ENCODE peak calls at places on chromosome 2, in nine cellular contexts. Z is activated effector memory CD4-positive, alpha-beta T cell treated with Interleukin-2 at 50 U/mL for 16 hours; C is NCI-H510A treated with DMSO at 0.1 percent for 48 hours; Y is pons; U is C1 segment of cervical spinal cord; B is nephron progenitor cell; X is HCEC 1CT; L is HEK293T; D is activated CD4-positive, alpha-beta T cell treated with anti-CD3 and anti-CD28 coated beads, Interleukin-2, amount 50 U/mL, for 48 hours. I is an unnamed sample.

GRCh38 chr2:84378960-84379359 is 80.1 kb downstream of the SUCLG1 start:
- DNase-seq in U (no peak), B (no peak), Y (no peak), L (no peak), X (no peak), D (no peak), C (no peak), Z (no peak), I (no peak)

GRCh38 chr2:85089464-85090072 is 43.6 kb upstream of the TCF7L1 start:
- DNase-seq in Y (no peak), C (no peak), L (no peak), Z (no peak), U (no peak), D (no peak), B (no peak), X (no peak), I (no peak)

GRCh38 chr2:168849610-168850009 is 40.6 kb downstream of the SPC25 start:
- DNase-seq in C (no peak), U (no peak), Y (no peak), X (peak; percentile 16), B (no peak), L (peak; percentile 21), Z (no peak), D (no peak), I (no peak)

GRCh38 chr2:241372376-241372992 is 16.4 kb downstream of the FARP2 start:
- DNase-seq in Y (peak; percentile 80), Z (no peak), X (no peak), C (peak; percentile 33), U (no peak), L (no peak), B (no peak), D (no peak), I (no peak)

GRCh38 chr2:84152471-84152870 is 306.6 kb downstream of the SUCLG1 start:
- DNase-seq in X (no peak), B (no peak), U (no peak), Y (no peak), L (no peak), C (no peak), D (no peak), Z (no peak), I (no peak)

GRCh38 chr2:185970148-185970852 is 231.7 kb downstream of the FSIP2 start:
- DNase-seq in Z (no peak), B (no peak), C (no peak), U (no peak), L (no peak), Y (no peak), D (no peak), X (peak; percentile 70), I (no peak)

GRCh38 chr2:218270721-218271486 is 585 bp downstream of the PNKD start:
- DNase-seq in Z (no peak), Y (peak; percentile 37), U (no peak), D (peak; percentile 24), B (no peak), X (no peak), L (no peak), C (no peak), I (no peak)

GRCh38 chr2:108271691-108272253 is 16.9 kb upstream of the SULT1C2 start:
- DNase-seq in C (no peak), L (no peak), X (peak; percentile 82), U (no peak), B (no peak), Y (no peak), D (no peak), Z (no peak), I (no peak)

GRCh38 chr2:109295070-109295780 is 166.2 kb downstream of the SH3RF3 start:
- DNase-seq in U (no peak), Z (no peak), D (no peak), B (no peak), L (no peak), Y (no peak), C (no peak), X (no peak), I (no peak)

GRCh38 chr2:162297925-162298552 is 20.4 kb downstream of the IFIH1 start:
- DNase-seq in Y (peak; percentile 94), L (peak; percentile 35), B (peak; percentile 65), C (peak; percentile 56), X (peak; percentile 69), D (peak; percentile 50), Z (no peak), U (no peak), I (peak; percentile 6)

GRCh38 chr2:55885129-55885943 is 38.2 kb downstream of the EFEMP1 start:
- DNase-seq in Y (no peak), D (no peak), X (peak; percentile 94), Z (no peak), C (no peak), B (no peak), U (no peak), L (no peak), I (no peak)

GRCh38 chr2:60560734-60561649 is 7.5 kb upstream of the BCL11A start:
- DNase-seq in U (no peak), Z (no peak), Y (peak; percentile 44), C (peak; percentile 55), D (no peak), L (no peak), B (no peak), X (no peak), I (no peak)

GRCh38 chr2:174787485-174788205 is 23.4 kb upstream of the CHRNA1 start:
- DNase-seq in Z (no peak), U (no peak), B (no peak), X (peak; percentile 99), D (no peak), C (no peak), L (no peak), Y (no peak), I (no peak)

GRCh38 chr2:68936889-68937288 is 15.8 kb downstream of the GKN2 start:
- DNase-seq in D (no peak), L (no peak), U (no peak), Z (no peak), C (no peak), Y (no peak), B (no peak), X (no peak), I (no peak)

GRCh38 chr2:127722807-127723206 is 21.5 kb downstream of the SFT2D3 start:
- DNase-seq in C (no peak), B (no peak), Z (no peak), D (no peak), U (no peak), L (no peak), Y (no peak), X (no peak), I (no peak)

GRCh38 chr2:192741889-192742288 is 547.2 kb upstream of the TMEFF2 start:
- DNase-seq in Z (no peak), Y (no peak), C (no peak), U (no peak), B (no peak), D (no peak), L (peak; percentile 6), X (peak; percentile 34), I (no peak)

GRCh38 chr2:125582521-125582920 is 1073.4 kb upstream of the GYPC start:
- DNase-seq in Y (no peak), Z (no peak), L (no peak), B (no peak), C (no peak), U (no peak), D (no peak), X (no peak), I (no peak)

GRCh38 chr2:46387886-46388515 is 90.8 kb downstream of the EPAS1 start:
- DNase-seq in B (no peak), Y (peak; percentile 97), U (peak; percentile 51), C (no peak), Z (no peak), L (no peak), X (no peak), D (no peak), I (peak; percentile 46)

GRCh38 chr2:85394256-85394655 is 15.9 kb downstream of the CAPG start:
- DNase-seq in X (no peak), Y (peak; percentile 93), C (peak; percentile 77), B (no peak), U (peak; percentile 56), L (no peak), D (no peak), Z (no peak), I (peak; percentile 41)

GRCh38 chr2:66236067-66236705 is 198.7 kb upstream of the MEIS1 start:
- DNase-seq in Y (no peak), B (no peak), L (no peak), Z (no peak), C (no peak), X (no peak), D (no peak), U (no peak), I (no peak)

GRCh38 chr2:229620759-229621158 is 93.6 kb downstream of the DNER start:
- DNase-seq in C (no peak), Y (no peak), Z (no peak), D (no peak), U (no peak), L (no peak), X (no peak), B (no peak), I (no peak)

GRCh38 chr2:8658064-8658862 is 23.6 kb upstream of the ID2 start:
- DNase-seq in Y (no peak), L (no peak), B (no peak), C (no peak), D (no peak), X (no peak), U (no peak), Z (no peak), I (no peak)

GRCh38 chr2:120440521-120441350 is 94.8 kb downstream of the INHBB start:
- DNase-seq in Z (no peak), B (no peak), C (no peak), X (no peak), D (no peak), L (no peak), Y (no peak), U (no peak), I (no peak)

GRCh38 chr2:220437938-220438337 is 810.5 kb downstream of the SLC4A3 start:
- DNase-seq in Z (no peak), B (no peak), C (no peak), D (no peak), X (no peak), Y (no peak), L (no peak), U (no peak), I (no peak)

GRCh38 chr2:231926761-231927565 is 767 bp upstream of the NPPC start:
- DNase-seq in L (no peak), Y (peak; percentile 15), B (peak; percentile 31), Z (no peak), C (peak; percentile 81), U (no peak), X (no peak), D (peak; percentile 49), I (peak; percentile 33)

GRCh38 chr2:233651430-233651829 is 15.2 kb downstream of the UGT1A10 start:
- DNase-seq in X (no peak), Y (no peak), U (no peak), B (no peak), D (no peak), Z (no peak), L (no peak), C (no peak), I (no peak)

GRCh38 chr2:25145803-25146202 is 22.6 kb downstream of the POMC start:
- DNase-seq in U (no peak), Z (no peak), C (no peak), X (no peak), D (no peak), B (no peak), Y (no peak), L (no peak), I (no peak)

GRCh38 chr2:215410932-215411285 is 25.0 kb downstream of the FN1 start:
- DNase-seq in Y (no peak), L (no peak), C (no peak), B (no peak), U (no peak), X (peak; percentile 97), D (no peak), Z (no peak), I (no peak)

GRCh38 chr2:230898016-230898415 is 27.0 kb downstream of the GPR55 start:
- DNase-seq in D (peak; percentile 2), B (no peak), X (no peak), Y (no peak), C (no peak), L (no peak), U (no peak), Z (no peak), I (no peak)

GRCh38 chr2:207483066-207483465 is 46.7 kb upstream of the CREB1 start:
- DNase-seq in D (no peak), X (no peak), Y (no peak), Z (no peak), C (no peak), B (no peak), L (no peak), U (no peak), I (no peak)

GRCh38 chr2:20565623-20566236 is 85.2 kb downstream of the HS1BP3 start:
- DNase-seq in L (no peak), D (no peak), C (no peak), B (peak; percentile 35), Y (no peak), U (no peak), Z (no peak), X (no peak), I (no peak)